ENCODE peak calls at places on chromosomes 4 and X, in seven cellular contexts. Q is frontal cortex, W is B cell, T is ELF-1, X is left colon, S is EL, B is fibroblast of the aortic adventitia. V is an unnamed sample.

GRCh38 chrX:107451754-107452153 is 2.3 kb downstream of the FRMPD3 start:
- DNase-seq in T (peak), X (no peak), B (no peak), Q (peak), S (no peak), W (peak), V (peak)

GRCh38 chr4:24924309-24924781 is 11.5 kb upstream of the CCDC149 start:
- DNase-seq in B (peak), S (peak), X (no peak), T (no peak), W (no peak), Q (no peak), V (no peak)

GRCh38 chr4:162485486-162485885 is 321.7 kb upstream of the FSTL5 start:
- DNase-seq in S (peak), T (no peak), Q (no peak), W (no peak), X (no peak), B (no peak), V (no peak)

GRCh38 chr4:189874591-189874990 is 66.1 kb upstream of the FRG1 start:
- DNase-seq in Q (no peak), T (no peak), B (no peak), X (no peak), W (no peak), S (no peak), V (no peak)

GRCh38 chrX:134462927-134463326 is 3.0 kb downstream of the HPRT1 start:
- DNase-seq in X (no peak), T (no peak), W (no peak), S (no peak), Q (no peak), B (no peak), V (no peak)

GRCh38 chr4:47221721-47222120 is 190.4 kb downstream of the GABRB1 start:
- DNase-seq in Q (no peak), T (no peak), B (peak), S (peak), W (no peak), X (no peak), V (no peak)

GRCh38 chr4:143026459-143027170 is 158.1 kb upstream of the USP38 start:
- DNase-seq in T (no peak), X (no peak), S (no peak), B (peak), Q (no peak), W (no peak), V (no peak)

GRCh38 chrX:55135171-55135570 is 46.4 kb downstream of the PAGE2 start:
- DNase-seq in T (peak), Q (peak), S (peak), X (peak), W (peak), B (peak), V (no peak)

GRCh38 chr4:8893624-8894423 is 22.2 kb upstream of the HMX1 start:
- DNase-seq in W (no peak), Q (no peak), T (peak), X (no peak), S (no peak), B (no peak), V (peak)

GRCh38 chr4:186724861-186725419 is 1.3 kb upstream of the FAT1 start:
- DNase-seq in Q (no peak), W (no peak), S (peak), T (peak), X (no peak), B (peak), V (no peak)

GRCh38 chr4:78720151-78720726 is 55.9 kb upstream of the BMP2K start:
- DNase-seq in W (no peak), Q (no peak), B (no peak), T (peak), S (no peak), X (no peak), V (peak)

GRCh38 chr4:147052361-147052760 is 106.7 kb upstream of the TTC29 start:
- DNase-seq in B (no peak), X (no peak), S (no peak), W (no peak), T (peak), Q (no peak), V (no peak)

GRCh38 chr4:24642941-24643628 is 58.7 kb upstream of the DHX15 start:
- DNase-seq in Q (no peak), X (no peak), B (peak), W (no peak), T (no peak), S (peak), V (no peak)

GRCh38 chr4:76278583-76278982 is 27.1 kb downstream of the FAM47E start:
- DNase-seq in W (no peak), T (no peak), X (no peak), S (no peak), B (no peak), Q (no peak), V (no peak)

V was measured in H9.